ENCODE peak calls at places on chromosomes 5 and 9, in six cellular contexts. One of them, this sample, is unnamed.

GRCh38 chr5:18977880-18978279 is 1010.1 kb downstream of the CDH18 start:
- DNase-seq in fibroblast of lung: no peak
- DNase-seq in A549: no peak
- DNase-seq in mesendoderm: no peak
- DNase-seq in transverse colon: no peak
- DNase-seq in astrocyte: no peak
- DNase-seq in this sample: no peak

GRCh38 chr5:71013575-71013974 is 11.6 kb downstream of the NAIP start:
- DNase-seq in fibroblast of lung: no peak
- DNase-seq in A549: peak; percentile 23
- DNase-seq in mesendoderm: peak; percentile 50
- DNase-seq in transverse colon: no peak
- DNase-seq in astrocyte: no peak
- DNase-seq in this sample: no peak

GRCh38 chr9:692636-693459 is 148.6 kb upstream of the DMRT1 start:
- DNase-seq in fibroblast of lung: no peak
- DNase-seq in A549: no peak
- DNase-seq in mesendoderm: peak; percentile 42
- DNase-seq in transverse colon: no peak
- DNase-seq in astrocyte: no peak
- DNase-seq in this sample: no peak

GRCh38 chr5:71782771-71783770 is 64.0 kb downstream of the CARTPT start:
- DNase-seq in fibroblast of lung: peak; percentile 66
- DNase-seq in A549: peak; percentile 75
- DNase-seq in mesendoderm: peak; percentile 88
- DNase-seq in transverse colon: peak; percentile 74
- DNase-seq in astrocyte: peak; percentile 48
- DNase-seq in this sample: no peak

GRCh38 chr5:107546685-107547084 is 124.1 kb downstream of the EFNA5 start:
- DNase-seq in fibroblast of lung: no peak
- DNase-seq in A549: no peak
- DNase-seq in mesendoderm: no peak
- DNase-seq in transverse colon: no peak
- DNase-seq in astrocyte: no peak
- DNase-seq in this sample: no peak

GRCh38 chr5:146965781-146966659 is 87.5 kb upstream of the PPP2R2B start:
- DNase-seq in fibroblast of lung: peak; percentile 65
- DNase-seq in A549: peak; percentile 78
- DNase-seq in mesendoderm: peak; percentile 84
- DNase-seq in transverse colon: peak; percentile 38
- DNase-seq in astrocyte: peak; percentile 42
- DNase-seq in this sample: no peak

GRCh38 chr9:72667181-72667580 is 145.8 kb downstream of the TMC1 start:
- DNase-seq in fibroblast of lung: no peak
- DNase-seq in A549: no peak
- DNase-seq in mesendoderm: no peak
- DNase-seq in transverse colon: no peak
- DNase-seq in astrocyte: no peak
- DNase-seq in this sample: no peak

GRCh38 chr5:154797762-154798161 is 42.6 kb downstream of the LARP1 start:
- DNase-seq in fibroblast of lung: peak; percentile 65
- DNase-seq in A549: no peak
- DNase-seq in mesendoderm: no peak
- DNase-seq in transverse colon: no peak
- DNase-seq in astrocyte: peak; percentile 52
- DNase-seq in this sample: no peak

GRCh38 chr5:159156839-159157238 is 52.5 kb downstream of the RNF145 start:
- DNase-seq in fibroblast of lung: peak; percentile 64
- DNase-seq in A549: peak; percentile 81
- DNase-seq in mesendoderm: peak; percentile 76
- DNase-seq in transverse colon: peak; percentile 10
- DNase-seq in astrocyte: peak; percentile 47
- DNase-seq in this sample: peak; percentile 17

GRCh38 chr5:143142596-143143435 is 260.7 kb downstream of the NR3C1 start:
- DNase-seq in fibroblast of lung: peak; percentile 63
- DNase-seq in A549: no peak
- DNase-seq in mesendoderm: peak; percentile 31
- DNase-seq in transverse colon: no peak
- DNase-seq in astrocyte: peak; percentile 64
- DNase-seq in this sample: no peak

GRCh38 chr9:39108145-39108544 is 179.8 kb downstream of the CNTNAP3 start:
- DNase-seq in fibroblast of lung: no peak
- DNase-seq in A549: no peak
- DNase-seq in mesendoderm: no peak
- DNase-seq in transverse colon: no peak
- DNase-seq in astrocyte: no peak
- DNase-seq in this sample: no peak

GRCh38 chr5:109645591-109646236 is 44.0 kb upstream of the MAN2A1 start:
- DNase-seq in fibroblast of lung: no peak
- DNase-seq in A549: no peak
- DNase-seq in mesendoderm: peak; percentile 91
- DNase-seq in transverse colon: no peak
- DNase-seq in astrocyte: no peak
- DNase-seq in this sample: no peak

GRCh38 chr5:98510111-98510510 is 263.4 kb upstream of the RGMB start:
- DNase-seq in fibroblast of lung: peak; percentile 20
- DNase-seq in A549: no peak
- DNase-seq in mesendoderm: peak; percentile 72
- DNase-seq in transverse colon: peak; percentile 41
- DNase-seq in astrocyte: peak; percentile 9
- DNase-seq in this sample: no peak

DNA sequence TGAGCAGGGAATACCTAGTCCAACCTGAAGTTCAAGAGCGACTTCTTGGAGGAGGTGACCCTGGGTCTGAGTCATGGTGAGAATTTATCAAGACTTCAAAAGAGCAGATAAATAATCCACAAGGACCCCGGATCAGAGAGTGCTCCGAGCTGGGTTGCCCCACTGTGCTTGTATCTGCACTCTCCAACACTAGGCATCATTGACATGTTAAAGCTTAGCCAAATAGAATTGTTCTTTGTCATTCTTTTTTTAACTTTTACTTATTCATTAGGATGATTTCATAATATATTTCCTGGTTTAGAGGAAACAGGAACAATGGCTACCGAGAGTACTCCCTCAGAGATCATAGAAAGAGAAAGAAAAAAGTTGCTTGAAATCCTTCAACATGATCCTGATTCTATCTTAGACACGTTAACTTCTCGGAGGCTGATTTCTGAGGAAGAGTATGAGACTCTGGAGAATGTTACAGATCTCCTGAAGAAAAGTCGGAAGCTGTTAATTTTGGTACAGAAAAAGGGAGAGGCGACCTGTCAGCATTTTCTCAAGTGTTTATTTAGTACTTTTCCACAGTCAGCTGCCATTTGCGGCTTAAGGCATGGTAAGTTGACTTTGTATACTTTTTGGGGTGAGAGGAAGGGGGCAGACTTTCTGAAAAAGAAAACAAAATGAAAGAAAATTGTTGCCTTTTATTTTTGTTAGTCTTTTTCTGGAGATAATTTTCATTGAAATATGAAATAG is at the start of gene CARD6:
- DNase-seq in fibroblast of lung: no peak
- DNase-seq in A549: peak; percentile 62
- DNase-seq in mesendoderm: no peak
- DNase-seq in transverse colon: no peak
- DNase-seq in astrocyte: no peak
- DNase-seq in this sample: no peak
- H3K4me3 ChIP-seq in fibroblast of lung: peak within 1 kb of the TSS; percentile 77
- H3K4me3 ChIP-seq in A549: peak within 1 kb of the TSS; percentile 51
- H3K4me3 ChIP-seq in mesendoderm: no peak within 1 kb of the TSS
- H3K4me3 ChIP-seq in transverse colon: peak within 1 kb of the TSS; percentile 16
- H3K4me3 ChIP-seq in astrocyte: peak within 1 kb of the TSS; percentile 48
- H3K4me3 ChIP-seq in this sample: peak within 1 kb of the TSS; percentile 53

GRCh38 chr9:14962193-14962899 is 52.1 kb upstream of the FREM1 start:
- DNase-seq in fibroblast of lung: no peak
- DNase-seq in A549: no peak
- DNase-seq in mesendoderm: no peak
- DNase-seq in transverse colon: no peak
- DNase-seq in astrocyte: no peak
- DNase-seq in this sample: no peak

GRCh38 chr9:14958989-14959388 is 48.8 kb upstream of the FREM1 start:
- DNase-seq in fibroblast of lung: no peak
- DNase-seq in A549: no peak
- DNase-seq in mesendoderm: no peak
- DNase-seq in transverse colon: no peak
- DNase-seq in astrocyte: no peak
- DNase-seq in this sample: no peak

GRCh38 chr9:14960881-14961280 is 50.7 kb upstream of the FREM1 start:
- DNase-seq in fibroblast of lung: no peak
- DNase-seq in A549: no peak
- DNase-seq in mesendoderm: no peak
- DNase-seq in transverse colon: no peak
- DNase-seq in astrocyte: no peak
- DNase-seq in this sample: no peak

GRCh38 chr9:14957054-14957453 is 46.8 kb upstream of the FREM1 start:
- DNase-seq in fibroblast of lung: no peak
- DNase-seq in A549: no peak
- DNase-seq in mesendoderm: no peak
- DNase-seq in transverse colon: no peak
- DNase-seq in astrocyte: no peak
- DNase-seq in this sample: no peak

DNA sequence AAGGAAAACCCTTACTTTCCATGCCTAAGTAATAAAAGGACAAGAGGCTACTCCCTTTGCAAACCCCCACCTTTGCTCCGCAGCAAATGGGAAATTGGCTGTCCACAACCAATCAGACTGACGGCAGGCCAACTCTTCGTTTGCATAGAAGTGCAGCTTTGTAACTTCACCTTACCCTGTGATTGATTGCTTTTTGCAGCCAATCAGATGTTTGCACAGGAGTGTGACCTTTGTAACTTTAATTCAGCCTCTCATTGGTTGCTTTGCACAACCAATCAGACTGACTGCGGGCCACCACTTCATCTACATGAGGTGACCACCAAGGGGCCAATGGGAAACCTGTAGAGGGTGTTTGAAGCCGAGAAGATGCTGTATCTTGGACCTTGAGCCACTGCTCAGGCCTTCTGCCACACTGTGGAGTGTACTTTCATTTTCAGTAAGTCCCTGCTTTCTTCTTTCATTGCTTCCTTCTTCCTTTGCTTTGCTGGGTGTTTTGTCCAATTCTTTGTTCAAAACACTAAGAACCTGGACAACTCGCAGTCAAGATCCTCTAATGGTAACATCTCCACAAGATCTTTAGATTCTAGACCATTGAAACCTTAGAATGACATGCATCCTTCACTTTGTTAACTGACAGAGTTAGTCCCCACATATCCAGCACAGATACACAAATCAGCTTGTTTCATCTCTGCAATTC is 51.3 kb upstream of the FREM1 start:
- DNase-seq in fibroblast of lung: no peak
- DNase-seq in A549: peak; percentile 11
- DNase-seq in mesendoderm: peak; percentile 73
- DNase-seq in transverse colon: peak; percentile 34
- DNase-seq in astrocyte: no peak
- DNase-seq in this sample: no peak
- H3K27ac ChIP-seq in fibroblast of lung: no peak overlapping the region
- H3K27ac ChIP-seq in A549: no peak overlapping the region
- H3K27ac ChIP-seq in mesendoderm: no peak overlapping the region
- H3K27ac ChIP-seq in transverse colon: no peak overlapping the region
- H3K27ac ChIP-seq in astrocyte: no peak overlapping the region
- H3K27ac ChIP-seq in this sample: no peak overlapping the region

DNA sequence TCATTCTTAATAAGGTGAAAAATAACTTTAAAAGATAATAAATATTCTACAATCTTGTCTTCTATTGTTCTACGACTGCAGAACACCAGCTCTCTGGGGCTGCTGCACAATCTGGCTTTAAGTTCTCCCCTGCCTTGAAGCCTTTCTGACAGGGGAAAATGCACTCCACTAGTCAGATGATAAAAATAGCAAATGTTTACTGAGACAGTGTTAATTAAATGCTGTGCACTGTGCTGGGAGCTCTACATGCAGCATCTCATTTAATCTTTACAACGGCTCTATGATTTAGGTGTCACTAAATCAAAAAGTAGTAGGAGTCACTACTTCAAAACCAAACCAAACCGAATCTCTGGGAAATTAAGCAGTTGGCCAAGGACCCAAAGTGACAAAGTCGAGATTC is 132.7 kb downstream of the SLIT3 start:
- DNase-seq in fibroblast of lung: no peak
- DNase-seq in A549: no peak
- DNase-seq in mesendoderm: no peak
- DNase-seq in transverse colon: no peak
- DNase-seq in astrocyte: no peak
- DNase-seq in this sample: no peak
- H3K4me3 ChIP-seq in fibroblast of lung: no peak overlapping the region
- H3K4me3 ChIP-seq in A549: no peak overlapping the region
- H3K4me3 ChIP-seq in mesendoderm: no peak overlapping the region
- H3K4me3 ChIP-seq in transverse colon: no peak overlapping the region
- H3K4me3 ChIP-seq in astrocyte: no peak overlapping the region
- H3K4me3 ChIP-seq in this sample: no peak overlapping the region

GRCh38 chr5:56589486-56589870 is 225.9 kb upstream of the MAP3K1 start:
- DNase-seq in fibroblast of lung: no peak
- DNase-seq in A549: no peak
- DNase-seq in mesendoderm: no peak
- DNase-seq in transverse colon: no peak
- DNase-seq in astrocyte: no peak
- DNase-seq in this sample: no peak
- H3K27ac ChIP-seq in fibroblast of lung: no peak overlapping the region
- H3K27ac ChIP-seq in A549: no peak overlapping the region
- H3K27ac ChIP-seq in mesendoderm: no peak overlapping the region
- H3K27ac ChIP-seq in transverse colon: peak overlapping the region; percentile 50
- H3K27ac ChIP-seq in astrocyte: no peak overlapping the region
- H3K27ac ChIP-seq in this sample: peak overlapping the region; percentile 82

GRCh38 chr9:129220771-129221170 is 42.7 kb upstream of the IER5L start:
- DNase-seq in fibroblast of lung: no peak
- DNase-seq in A549: no peak
- DNase-seq in mesendoderm: no peak
- DNase-seq in transverse colon: no peak
- DNase-seq in astrocyte: no peak
- DNase-seq in this sample: no peak

GRCh38 chr9:129221979-129222635 is 44.0 kb upstream of the IER5L start:
- DNase-seq in fibroblast of lung: no peak
- DNase-seq in A549: no peak
- DNase-seq in mesendoderm: no peak
- DNase-seq in transverse colon: no peak
- DNase-seq in astrocyte: no peak
- DNase-seq in this sample: no peak

GRCh38 chr9:129218918-129219317 is 40.9 kb upstream of the IER5L start:
- DNase-seq in fibroblast of lung: no peak
- DNase-seq in A549: no peak
- DNase-seq in mesendoderm: no peak
- DNase-seq in transverse colon: no peak
- DNase-seq in astrocyte: no peak
- DNase-seq in this sample: no peak

GRCh38 chr9:129222691-129223218 is 44.7 kb upstream of the IER5L start:
- DNase-seq in fibroblast of lung: no peak
- DNase-seq in A549: no peak
- DNase-seq in mesendoderm: no peak
- DNase-seq in transverse colon: no peak
- DNase-seq in astrocyte: no peak
- DNase-seq in this sample: no peak

GRCh38 chr9:129221233-129221632 is 43.2 kb upstream of the IER5L start:
- DNase-seq in fibroblast of lung: no peak
- DNase-seq in A549: no peak
- DNase-seq in mesendoderm: no peak
- DNase-seq in transverse colon: no peak
- DNase-seq in astrocyte: no peak
- DNase-seq in this sample: no peak
- H3K4me3 ChIP-seq in fibroblast of lung: no peak overlapping the region
- H3K4me3 ChIP-seq in A549: no peak overlapping the region
- H3K4me3 ChIP-seq in mesendoderm: no peak overlapping the region
- H3K4me3 ChIP-seq in transverse colon: no peak overlapping the region
- H3K4me3 ChIP-seq in astrocyte: no peak overlapping the region
- H3K4me3 ChIP-seq in this sample: no peak overlapping the region

GRCh38 chr5:119290161-119290569 is 65.7 kb upstream of the TNFAIP8 start:
- DNase-seq in fibroblast of lung: peak; percentile 66
- DNase-seq in A549: no peak
- DNase-seq in mesendoderm: no peak
- DNase-seq in transverse colon: no peak
- DNase-seq in astrocyte: peak; percentile 55
- DNase-seq in this sample: no peak
- H3K27ac ChIP-seq in fibroblast of lung: no peak overlapping the region
- H3K27ac ChIP-seq in A549: peak overlapping the region; percentile 51
- H3K27ac ChIP-seq in mesendoderm: no peak overlapping the region
- H3K27ac ChIP-seq in transverse colon: no peak overlapping the region
- H3K27ac ChIP-seq in astrocyte: no peak overlapping the region
- H3K27ac ChIP-seq in this sample: peak overlapping the region; percentile 94